ENCODE peak calls at places on chromosomes 3 and 15, in four cellular contexts. Q, C, U and G are unnamed samples.
A peak's percentile ranks its signal among the peaks of the same experiment; 100 is the strongest.

GRCh38 chr3:133938770-133939495 is 43.3 kb upstream of the RAB6B start:
- DNase-seq in C (no peak), Q (no peak), U (no peak), G (peak; percentile 36)

GRCh38 chr3:119034256-119035013 is at the start of gene IGSF11:
- DNase-seq in C (peak; percentile 73), U (peak; percentile 9), Q (no peak), G (peak; percentile 86)

GRCh38 chr3:72259755-72260589 is 475.0 kb upstream of the PROK2 start:
- DNase-seq in C (no peak), Q (no peak), U (no peak), G (no peak)

GRCh38 chr3:57864853-57865252 is 108.7 kb downstream of the SLMAP start:
- DNase-seq in C (peak; percentile 6), Q (no peak), U (no peak), G (no peak)

GRCh38 chr3:11770477-11771381 is 76.0 kb downstream of the TAMM41 start:
- DNase-seq in Q (peak; percentile 87), C (peak; percentile 84), U (peak; percentile 83), G (peak; percentile 69)

GRCh38 chr15:87710406-87710805 is 546.1 kb downstream of the NTRK3 start:
- DNase-seq in Q (no peak), U (no peak), C (no peak), G (no peak)

GRCh38 chr3:50254577-50255250 is 14.2 kb upstream of the SEMA3B start:
- DNase-seq in C (no peak), U (no peak), Q (no peak), G (no peak)

GRCh38 chr3:195859061-195859845 is 47.5 kb upstream of the MUC4 start:
- DNase-seq in U (peak; percentile 43), C (peak; percentile 81), Q (peak; percentile 47), G (peak; percentile 96)

GRCh38 chr3:46849686-46850467 is 13.4 kb downstream of the MYL3 start:
- DNase-seq in U (no peak), Q (no peak), C (no peak), G (no peak)

GRCh38 chr15:81400640-81401236 is 26.7 kb upstream of the TMC3 start:
- DNase-seq in C (peak; percentile 58), Q (peak; percentile 52), U (peak; percentile 21), G (no peak)

GRCh38 chr3:176274161-176274560 is 923.1 kb downstream of the TBL1XR1 start:
- DNase-seq in C (peak; percentile 2), U (no peak), Q (no peak), G (no peak)

GRCh38 chr15:49458145-49458544 is 35.1 kb downstream of the FGF7 start:
- DNase-seq in U (no peak), Q (no peak), C (no peak), G (no peak)

GRCh38 chr3:126352476-126353454 is 4.4 kb downstream of the KLF15 start:
- DNase-seq in Q (no peak), U (peak; percentile 67), C (no peak), G (no peak)

GRCh38 chr3:32719931-32720330 is 34.9 kb downstream of the CNOT10 start:
- DNase-seq in Q (no peak), C (no peak), U (no peak), G (no peak)

GRCh38 chr15:27853624-27854455 is 245.3 kb downstream of the OCA2 start:
- DNase-seq in Q (no peak), C (no peak), U (no peak), G (no peak)

GRCh38 chr15:25947336-25948080 is 84.4 kb upstream of the ATP10A start:
- DNase-seq in U (no peak), Q (no peak), C (peak; percentile 3), G (no peak)

GRCh38 chr3:83928391-83928790 is 1030.4 kb upstream of the CADM2 start:
- DNase-seq in U (peak; percentile 50), Q (peak; percentile 8), C (peak; percentile 58), G (no peak)

GRCh38 chr15:38217788-38218609 is 34.6 kb upstream of the SPRED1 start:
- DNase-seq in Q (no peak), U (no peak), C (no peak), G (no peak)

GRCh38 chr15:49215768-49216739 is 46.0 kb downstream of the GALK2 start:
- DNase-seq in Q (peak; percentile 16), U (no peak), C (no peak), G (no peak)

GRCh38 chr3:38620236-38620635 is 29.3 kb downstream of the SCN5A start:
- DNase-seq in C (no peak), U (no peak), Q (no peak), G (no peak)

GRCh38 chr3:183449791-183450190 is 21.4 kb upstream of the MCF2L2 start:
- DNase-seq in U (no peak), C (no peak), Q (no peak), G (no peak)

GRCh38 chr3:146590521-146590920 is 14.6 kb downstream of the PLSCR5 start:
- DNase-seq in U (no peak), Q (no peak), C (no peak), G (no peak)

GRCh38 chr3:172291650-172292049 is 156.6 kb downstream of the GHSR start:
- DNase-seq in U (no peak), C (no peak), Q (no peak), G (no peak)

GRCh38 chr3:126494204-126494603 is 18.5 kb upstream of the ZXDC start:
- DNase-seq in Q (no peak), C (no peak), U (no peak), G (no peak)

GRCh38 chr3:188156051-188156450 is 2.1 kb downstream of the LPP start:
- DNase-seq in Q (no peak), U (no peak), C (no peak), G (no peak)

GRCh38 chr3:175111036-175111435 is 251.9 kb downstream of the NAALADL2 start:
- DNase-seq in C (no peak), U (no peak), Q (no peak), G (no peak)
- TF ChIP-seq FOSL1 in C (no peak), U (no peak), Q (no peak), G (no peak)

DNA sequence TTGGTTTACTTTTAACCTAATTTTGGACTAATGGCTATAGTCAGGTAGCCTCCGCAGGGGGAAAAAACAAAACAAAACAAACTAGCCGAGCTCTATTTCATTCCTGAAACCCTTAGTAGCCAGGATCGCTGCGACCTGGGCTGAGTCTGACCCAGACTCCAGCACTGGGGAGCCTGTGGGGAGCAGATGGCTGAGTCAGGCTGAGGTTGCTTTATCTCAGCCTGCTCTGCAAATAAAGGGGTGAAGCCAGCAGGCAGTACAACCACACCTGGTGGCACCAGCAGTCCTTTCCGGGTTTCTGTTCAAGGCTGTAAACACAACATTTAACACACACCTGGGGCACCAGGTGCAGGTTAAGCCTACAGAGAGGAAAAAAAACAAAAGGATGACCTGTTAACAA is 27.3 kb downstream of the ABHD2 start:
- DNase-seq in U (no peak), Q (no peak), C (no peak), G (peak; percentile 56)
- TF ChIP-seq FOSL1 in U (no peak), Q (no peak), C (no peak), G (no peak)

DNA sequence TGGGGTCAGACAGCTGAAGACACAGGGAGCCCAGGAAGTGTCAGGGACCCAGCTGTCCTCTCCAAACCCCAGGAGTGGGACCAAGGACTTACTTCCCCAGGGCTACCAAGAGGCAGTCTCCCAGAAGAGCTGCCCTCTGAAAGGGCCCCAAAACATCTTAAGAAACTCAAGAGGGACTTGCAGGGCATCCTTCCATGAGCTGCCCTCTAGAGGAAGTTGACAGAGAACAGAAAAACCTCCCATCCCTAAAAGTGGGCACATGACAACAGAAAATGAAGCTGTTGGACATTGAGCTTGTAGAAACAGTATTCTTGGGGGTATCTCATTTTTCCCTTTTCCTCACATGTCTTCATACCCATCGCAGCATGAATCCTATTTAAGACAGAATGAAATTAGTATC is 58.9 kb downstream of the MECOM start:
- DNase-seq in Q (peak; percentile 6), U (no peak), C (no peak), G (no peak)
- TF ChIP-seq FOSL1 in Q (no peak), U (no peak), C (no peak), G (no peak)

DNA sequence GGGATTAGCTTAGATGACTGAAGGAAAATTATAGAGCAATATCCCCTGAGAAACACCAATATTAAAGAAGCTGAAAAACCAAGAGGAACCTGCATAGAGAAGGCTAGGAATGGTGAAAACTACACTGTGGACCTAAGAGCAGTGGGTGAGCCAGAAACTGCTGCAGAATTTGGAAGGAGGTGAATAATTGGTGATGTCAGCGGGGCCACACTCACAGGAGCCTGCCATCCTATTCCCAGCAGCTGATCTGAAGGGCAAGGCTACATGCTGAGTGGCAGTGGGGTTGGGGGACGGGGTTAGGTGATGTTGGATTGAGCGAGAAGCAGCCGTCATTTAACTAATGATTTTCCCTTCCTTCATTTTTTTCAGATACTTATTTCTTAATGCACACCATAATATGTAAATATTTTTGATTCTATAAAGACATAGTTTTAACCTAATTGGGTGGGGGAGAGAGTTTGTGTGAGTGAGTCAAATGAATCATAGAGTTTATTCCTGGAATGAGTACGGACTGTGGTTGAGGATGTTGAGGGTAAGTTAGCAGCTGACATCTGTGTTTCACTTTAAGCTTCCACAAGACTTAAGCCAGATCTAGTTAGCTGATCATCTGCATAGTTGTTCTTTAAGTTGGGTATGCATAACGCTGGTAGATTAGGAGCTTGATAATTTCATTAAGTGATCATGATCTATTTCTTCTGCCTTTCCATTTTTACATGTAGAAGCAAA is 222.8 kb downstream of the PTPRG start:
- DNase-seq in Q (no peak), U (no peak), C (no peak), G (no peak)
- TF ChIP-seq FOSL1 in Q (no peak), U (no peak), C (no peak), G (no peak)

DNA sequence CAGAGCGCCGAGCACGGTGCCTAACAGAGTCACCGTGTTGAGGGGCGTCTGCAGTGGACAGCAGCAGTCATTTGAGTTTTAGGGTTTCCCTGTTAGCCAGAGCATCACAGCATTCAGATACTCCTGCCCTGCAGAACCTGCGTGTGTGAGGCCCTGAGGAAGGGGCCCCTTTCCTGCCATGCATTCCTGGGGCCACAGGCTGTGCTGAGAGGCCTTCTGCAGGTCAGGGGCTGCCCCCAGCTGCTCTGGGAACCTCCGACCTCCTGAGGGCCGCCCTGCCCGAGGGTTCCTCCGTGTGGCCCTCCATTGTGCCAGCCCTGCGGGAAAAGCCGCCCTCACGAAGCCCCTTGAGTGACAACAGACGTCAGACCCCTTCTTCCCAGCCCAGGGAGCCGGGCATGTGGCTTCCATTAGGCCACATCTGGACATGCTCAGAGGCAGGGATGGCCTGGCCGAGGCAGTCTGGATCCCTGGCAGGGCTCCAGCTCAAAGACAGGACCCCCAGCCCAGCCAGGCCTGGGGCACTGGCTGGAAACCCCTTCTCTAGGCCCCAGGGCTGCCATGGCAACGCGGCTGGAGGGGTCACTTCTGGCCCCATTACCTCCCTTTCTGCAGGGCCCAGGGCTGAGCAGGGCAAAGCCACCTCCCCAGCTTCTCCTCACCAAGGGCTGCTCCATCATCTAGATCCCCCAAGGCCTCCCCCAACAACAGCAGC is 25.3 kb downstream of the FBLN2 start:
- DNase-seq in C (no peak), Q (no peak), U (no peak), G (no peak)
- TF ChIP-seq FOSL1 in C (no peak), Q (no peak), U (no peak), G (no peak)